ENCODE peak calls at places on chromosome 20, in nine cellular contexts. O, M, J, D, I, X, Y, G and L are unnamed samples.

GRCh38 chr20:11544029-11544678 is 373.5 kb upstream of the BTBD3 start:
- DNase-seq in D (no peak), I (no peak), O (peak; percentile 72), Y (peak; percentile 84), G (peak; percentile 83), M (peak; percentile 37), X (peak; percentile 68), J (peak; percentile 86), L (no peak)

GRCh38 chr20:45898285-45898684 is 7.2 kb downstream of the CTSA start:
- DNase-seq in I (no peak), D (no peak), X (no peak), G (no peak), O (no peak), J (no peak), M (no peak), Y (no peak), L (no peak)

GRCh38 chr20:46698788-46699187 is 9.5 kb upstream of the TP53RK start:
- DNase-seq in J (no peak), I (no peak), X (no peak), O (no peak), M (no peak), Y (no peak), D (no peak), G (no peak), L (no peak)

GRCh38 chr20:1465470-1466210 is 1.0 kb downstream of the NSFL1C start:
- DNase-seq in G (peak; percentile 21), M (no peak), O (no peak), X (no peak), J (no peak), D (no peak), I (no peak), Y (no peak), L (no peak)

GRCh38 chr20:2006452-2007381 is 12.9 kb upstream of the PDYN start:
- DNase-seq in O (peak; percentile 18), I (no peak), G (no peak), D (no peak), M (no peak), Y (peak; percentile 50), X (peak; percentile 74), J (peak; percentile 19), L (no peak)

GRCh38 chr20:40390654-40391053 is 298.4 kb downstream of the MAFB start:
- DNase-seq in O (peak; percentile 2), M (no peak), D (no peak), Y (no peak), G (peak; percentile 51), J (no peak), I (no peak), X (no peak), L (no peak)

GRCh38 chr20:48238326-48238725 is 453.0 kb upstream of the SULF2 start:
- DNase-seq in D (no peak), G (peak; percentile 79), X (no peak), O (peak; percentile 54), I (no peak), Y (no peak), M (no peak), J (no peak), L (no peak)

GRCh38 chr20:44650777-44651493 is 564 bp downstream of the ADA start:
- DNase-seq in J (no peak), X (no peak), O (no peak), I (no peak), G (no peak), M (no peak), Y (peak; percentile 31), D (peak; percentile 86), L (no peak)

GRCh38 chr20:54431545-54431944 is 43.8 kb upstream of the DOK5 start:
- DNase-seq in I (no peak), Y (no peak), G (peak; percentile 22), M (no peak), D (no peak), J (no peak), O (no peak), X (no peak), L (no peak)

GRCh38 chr20:1061484-1062221 is 56.7 kb upstream of the PSMF1 start:
- DNase-seq in J (no peak), M (no peak), Y (no peak), D (no peak), G (no peak), X (peak; percentile 45), O (no peak), I (no peak), L (no peak)

GRCh38 chr20:38272961-38273360 is 12.4 kb upstream of the KIAA1755 start:
- DNase-seq in I (no peak), X (no peak), M (no peak), J (no peak), Y (no peak), O (no peak), G (peak; percentile 36), D (no peak), L (no peak)

GRCh38 chr20:50226093-50226974 is 35.7 kb downstream of the CEBPB start:
- DNase-seq in O (peak; percentile 70), D (no peak), I (no peak), M (no peak), G (peak; percentile 85), J (no peak), X (no peak), Y (no peak), L (no peak)

GRCh38 chr20:54346269-54346668 is 129.1 kb upstream of the DOK5 start:
- DNase-seq in J (no peak), G (peak; percentile 31), O (peak; percentile 5), D (no peak), M (no peak), X (no peak), Y (no peak), I (no peak), L (no peak)